ENCODE peak calls at places on chromosomes 11 and 22, in four cellular contexts. Q, U, L and A are unnamed samples.

GRCh38 chr22:22595001-22595835 is 36.2 kb upstream of the PRAME start:
- DNase-seq in L (no peak), Q (no peak), U (no peak), A (no peak)

GRCh38 chr11:27658535-27659236 is 41.6 kb downstream of the BDNF start:
- DNase-seq in Q (no peak), L (no peak), U (no peak), A (no peak)

GRCh38 chr11:65266210-65266609 is 4.4 kb downstream of the POLA2 start:
- DNase-seq in Q (no peak), L (no peak), U (no peak), A (no peak)

GRCh38 chr22:30205281-30206115 is 41.1 kb downstream of the LIF start:
- DNase-seq in Q (peak), U (peak), L (peak), A (no peak)

GRCh38 chr11:103898065-103898464 is 138.4 kb upstream of the DDI1 start:
- DNase-seq in Q (no peak), L (no peak), U (no peak), A (no peak)

GRCh38 chr11:123030517-123030916 is 31.4 kb downstream of the HSPA8 start:
- DNase-seq in L (no peak), U (no peak), Q (no peak), A (no peak)

GRCh38 chr11:72116019-72116755 is 3.7 kb upstream of the ANAPC15 start:
- DNase-seq in Q (no peak), L (no peak), U (no peak), A (no peak)

GRCh38 chr11:122893131-122893530 is 10.6 kb downstream of the JHY start:
- DNase-seq in L (peak), U (no peak), Q (no peak), A (no peak)

GRCh38 chr11:65503606-65503922 is 4.7 kb downstream of the MALAT1 start:
- DNase-seq in U (no peak), Q (no peak), L (peak), A (no peak)

GRCh38 chr22:31295831-31296230 is 3.5 kb upstream of the PIK3IP1 start:
- DNase-seq in U (no peak), Q (no peak), L (peak), A (no peak)

GRCh38 chr11:28481673-28482480 is 373.7 kb downstream of the METTL15 start:
- DNase-seq in U (no peak), Q (no peak), L (peak), A (no peak)

DNA sequence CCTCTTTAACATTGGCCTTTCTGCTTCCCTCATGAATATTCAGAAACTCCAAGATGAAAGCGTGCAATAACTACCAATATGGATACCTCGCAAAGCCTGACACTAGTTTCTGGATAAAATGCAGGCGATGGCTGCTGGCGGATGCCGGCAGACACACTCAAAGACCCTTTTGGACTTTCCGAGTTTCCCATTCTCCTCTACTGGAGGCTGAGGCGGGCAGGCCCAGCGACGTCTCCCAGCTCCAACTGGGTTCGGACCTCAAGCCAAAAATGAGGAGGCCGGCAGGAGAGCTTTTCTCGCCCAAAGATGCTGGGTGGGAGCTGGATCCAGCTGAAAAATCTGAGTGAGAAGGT is 376 bp upstream of the FEZ1 start:
- DNase-seq in U (no peak), Q (no peak), L (no peak), A (no peak)
- H3K4me3 ChIP-seq in U (peak), Q (peak), L (peak), A (peak)

GRCh38 chr11:70107756-70108155 is 29.6 kb downstream of the ANO1 start:
- DNase-seq in Q (no peak), U (no peak), L (no peak), A (no peak)

GRCh38 chr11:70105755-70106571 is 27.8 kb downstream of the ANO1 start:
- DNase-seq in U (no peak), Q (peak), L (no peak), A (no peak)

GRCh38 chr11:70108250-70108649 is 30.1 kb downstream of the ANO1 start:
- DNase-seq in Q (peak), U (no peak), L (peak), A (no peak)

GRCh38 chr11:70106757-70107156 is 28.6 kb downstream of the ANO1 start:
- DNase-seq in Q (no peak), L (no peak), U (no peak), A (no peak)

GRCh38 chr11:70107191-70107590 is 29.1 kb downstream of the ANO1 start:
- DNase-seq in U (no peak), Q (no peak), L (no peak), A (no peak)
- H3K4me3 ChIP-seq in U (no peak), Q (no peak), L (no peak), A (no peak)

DNA sequence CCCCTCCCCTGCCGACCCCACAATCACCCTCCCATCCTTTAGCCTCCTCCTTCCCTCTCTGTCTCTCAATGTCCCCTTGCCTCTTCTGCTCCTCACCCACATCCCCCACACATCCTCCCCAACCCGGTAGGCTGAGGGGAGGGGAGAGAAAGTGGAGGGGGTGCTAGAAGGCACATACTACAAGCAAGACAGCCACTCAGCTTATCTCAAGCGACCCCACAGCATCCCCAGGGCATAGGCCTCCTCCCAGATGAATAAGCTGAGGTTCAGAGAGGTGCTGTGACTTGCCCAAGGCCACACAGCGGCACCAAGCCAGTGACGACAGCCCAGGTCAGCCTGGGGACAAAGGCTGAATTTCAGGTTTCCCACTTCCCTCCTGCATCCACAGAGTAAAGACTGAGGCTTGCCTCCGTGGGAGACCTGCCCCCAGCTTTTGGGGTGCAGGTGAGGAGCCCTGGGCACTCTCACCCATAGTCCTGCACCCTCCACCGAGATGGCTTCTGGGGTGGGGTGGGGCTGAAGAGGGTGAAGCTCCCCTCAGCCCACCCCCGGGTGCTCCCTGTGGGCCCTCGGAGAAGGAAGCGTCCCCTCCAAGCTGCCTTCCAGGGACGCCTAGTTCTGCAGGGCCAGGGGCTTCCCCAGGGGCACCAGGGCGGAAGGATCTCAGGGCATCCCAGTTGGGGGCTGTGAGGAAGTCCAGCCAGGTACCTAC is 511 bp downstream of the RAC2 start:
- DNase-seq in Q (no peak), L (no peak), U (no peak), A (no peak)
- H3K4me3 ChIP-seq in Q (no peak), L (peak), U (peak), A (no peak)

GRCh38 chr11:4195909-4196308 is 101.3 kb downstream of the RRM1 start:
- DNase-seq in U (no peak), L (no peak), Q (no peak), A (no peak)

GRCh38 chr11:4194889-4195288 is 100.3 kb downstream of the RRM1 start:
- DNase-seq in L (no peak), Q (no peak), U (no peak), A (no peak)

GRCh38 chr11:4202749-4203148 is 108.2 kb downstream of the RRM1 start:
- DNase-seq in Q (no peak), U (no peak), L (no peak), A (no peak)

GRCh38 chr11:4197112-4197511 is 102.5 kb downstream of the RRM1 start:
- DNase-seq in Q (no peak), L (no peak), U (no peak), A (no peak)
- H3K4me3 ChIP-seq in Q (no peak), L (no peak), U (no peak), A (no peak)

GRCh38 chr11:20155683-20156279 is 4.5 kb downstream of the DBX1 start:
- DNase-seq in Q (no peak), L (no peak), U (no peak), A (no peak)
- H3K4me3 ChIP-seq in Q (no peak), L (no peak), U (peak), A (no peak)

GRCh38 chr11:20609727-20610707 is 10.6 kb downstream of the SLC6A5 start:
- DNase-seq in Q (peak), L (peak), U (peak), A (peak)
- H3K4me3 ChIP-seq in Q (no peak), L (peak), U (peak), A (no peak)

GRCh38 chr11:16741473-16741872 is 3.0 kb downstream of the C11orf58 start:
- DNase-seq in U (no peak), Q (no peak), L (no peak), A (no peak)
- H3K4me3 ChIP-seq in U (peak), Q (no peak), L (no peak), A (no peak)